ENCODE peak calls at places on chromosome 1, in four cellular contexts. R is IMR-90, D is fibroblast of lung, B is lung. T is an unnamed sample. For H3K4me1, the result is how much of the 10 kb centered on the place peaks cover.

GRCh38 chr1:20589331-20590312 is 725 bp downstream of the CDA start:
- DNase-seq in R (peak), D (peak), B (peak), T (peak)

GRCh38 chr1:240441684-240442083 is 170.3 kb downstream of the GREM2 start:
- DNase-seq in R (no peak), D (no peak), B (no peak), T (no peak)

GRCh38 chr1:15935056-15935950 is 40.6 kb downstream of the ZBTB17 start:
- DNase-seq in R (no peak), D (no peak), B (no peak), T (no peak)

GRCh38 chr1:185681034-185681633 is 53.1 kb upstream of the HMCN1 start:
- DNase-seq in R (peak), D (peak), B (no peak), T (peak)

GRCh38 chr1:52862666-52863458 is 20.3 kb downstream of the ZYG11A start:
- DNase-seq in R (no peak), D (no peak), B (no peak), T (no peak)

GRCh38 chr1:3587133-3587733 is 24.1 kb downstream of the MEGF6 start:
- DNase-seq in R (peak), D (no peak), B (no peak), T (no peak)

GRCh38 chr1:159211331-159212136 is 6.9 kb downstream of the ACKR1 start:
- DNase-seq in R (peak), D (peak), B (no peak), T (peak)

GRCh38 chr1:1430114-1430982 is 5.1 kb upstream of the VWA1 start:
- DNase-seq in R (peak), D (peak), B (peak), T (peak)

GRCh38 chr1:119068427-119068826 is 72.0 kb downstream of the WARS2 start:
- DNase-seq in R (no peak), D (no peak), B (no peak), T (no peak)

GRCh38 chr1:158060001-158060400 is 66.6 kb downstream of the KIRREL1 start:
- DNase-seq in R (no peak), D (no peak), B (no peak), T (no peak)

GRCh38 chr1:241213147-241213546 is 143.9 kb downstream of the RGS7 start:
- DNase-seq in R (no peak), D (peak), B (no peak), T (no peak)

GRCh38 chr1:22105611-22106207 is 37.2 kb downstream of the WNT4 start:
- DNase-seq in R (peak), D (peak), B (no peak), T (peak)

GRCh38 chr1:235908742-235909520 is 42.2 kb upstream of the LYST start:
- DNase-seq in R (peak), D (peak), B (peak), T (no peak)

DNA sequence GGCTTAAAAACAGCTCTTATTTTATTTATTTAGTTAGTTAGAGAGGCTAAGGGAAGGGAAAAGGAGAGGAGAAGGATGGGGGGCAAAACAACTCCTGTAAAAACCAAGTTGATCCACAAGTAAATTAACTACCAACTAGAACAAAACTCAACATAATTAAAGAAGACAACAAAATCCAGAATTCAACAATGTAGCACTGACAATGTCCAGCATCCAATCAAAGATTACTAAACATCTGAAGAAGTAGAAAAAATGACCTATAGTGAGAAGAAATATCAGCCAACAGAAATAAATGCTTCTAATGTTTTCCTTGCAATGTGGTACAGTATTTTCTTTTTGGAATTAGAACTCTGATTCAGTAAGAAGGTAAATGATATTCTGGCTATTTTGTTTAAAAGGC is 160.1 kb downstream of the CDC7 start:
- DNase-seq in R (no peak), D (no peak), B (no peak), T (no peak)
- H3K4me1 ChIP-seq in R (under half), D (under half), B (under half), T (under half)

GRCh38 chr1:205827623-205828022 is 14.6 kb upstream of the SLC41A1 start:
- DNase-seq in R (no peak), D (no peak), B (no peak), T (no peak)
- TF ChIP-seq CTCF in R (no peak), D (no peak), B (no peak), T (no peak)

GRCh38 chr1:109805486-109806180 is 41.9 kb upstream of the EPS8L3 start:
- DNase-seq in R (no peak), D (peak), B (no peak), T (no peak)
- H3K4me1 ChIP-seq in R (under half), D (under half), B (under half), T (under half)

GRCh38 chr1:14804626-14805025 is 206.1 kb downstream of the KAZN start:
- DNase-seq in R (no peak), D (no peak), B (no peak), T (no peak)
- TF ChIP-seq CTCF in R (no peak), D (peak), B (no peak), T (no peak)

GRCh38 chr1:222931018-222931417 is 116.2 kb downstream of the DISP1 start:
- DNase-seq in R (peak), D (peak), B (no peak), T (no peak)
- H3K4me1 ChIP-seq in R (under half), D (under half), B (under half), T (under half)

GRCh38 chr1:109433322-109433721 is 7.1 kb upstream of the PSMA5 start:
- DNase-seq in R (no peak), D (no peak), B (no peak), T (no peak)

GRCh38 chr1:109427171-109427467 is 871 bp upstream of the PSMA5 start:
- DNase-seq in R (no peak), D (no peak), B (no peak), T (no peak)

GRCh38 chr1:109434484-109434883 is 8.2 kb upstream of the PSMA5 start:
- DNase-seq in R (no peak), D (no peak), B (no peak), T (no peak)

GRCh38 chr1:109426278-109427170 is at the start of gene PSMA5:
- DNase-seq in R (peak), D (peak), B (peak), T (peak)

GRCh38 chr1:109432336-109432735 is 6.1 kb upstream of the PSMA5 start:
- DNase-seq in R (peak), D (peak), B (no peak), T (no peak)
- TF ChIP-seq CTCF in R (no peak), D (no peak), B (no peak), T (no peak)

T was measured in colonic mucosa.